ENCODE peak calls at places on chromosomes 11 and 22, in five cellular contexts. U is naive thymus-derived CD8-positive, alpha-beta T cell; C is EH; T is upper lobe of right lung; M is upper lobe of left lung. O is an unnamed sample.

GRCh38 chr11:72606362-72607100 is 67.7 kb downstream of the PDE2A start:
- DNase-seq in U (no peak), C (no peak), T (no peak), M (no peak), O (no peak)

GRCh38 chr11:115616941-115617340 is 112.7 kb upstream of the CADM1 start:
- DNase-seq in U (no peak), C (peak; percentile 92), T (no peak), M (no peak), O (no peak)

GRCh38 chr11:70842701-70843100 is 409.7 kb downstream of the SHANK2 start:
- DNase-seq in U (no peak), C (no peak), T (no peak), M (no peak), O (no peak)

GRCh38 chr22:45460288-45461109 is 42.2 kb upstream of the FBLN1 start:
- DNase-seq in U (no peak), C (no peak), T (no peak), M (no peak), O (peak; percentile 49)

GRCh38 chr11:14620027-14620511 is 23.5 kb upstream of the PDE3B start:
- DNase-seq in U (no peak), C (no peak), T (no peak), M (no peak), O (peak; percentile 29)

GRCh38 chr11:43515090-43515489 is 156.4 kb downstream of the TTC17 start:
- DNase-seq in U (no peak), C (no peak), T (no peak), M (no peak), O (no peak)

GRCh38 chr11:67464411-67465189 is 4.5 kb downstream of the TMEM134 start:
- DNase-seq in U (peak; percentile 85), C (peak; percentile 81), T (peak; percentile 96), M (peak; percentile 95), O (peak; percentile 92)

GRCh38 chr11:108906329-108906728 is 241.5 kb downstream of the DDX10 start:
- DNase-seq in U (no peak), C (peak; percentile 94), T (no peak), M (no peak), O (no peak)

GRCh38 chr11:11587122-11587521 is 34.7 kb downstream of the GALNT18 start:
- DNase-seq in U (no peak), C (no peak), T (no peak), M (no peak), O (no peak)

GRCh38 chr11:76641905-76642304 is 28.6 kb downstream of the LRRC32 start:
- DNase-seq in U (no peak), C (no peak), T (no peak), M (no peak), O (no peak)

GRCh38 chr11:76598426-76598839 is 72.1 kb downstream of the LRRC32 start:
- DNase-seq in U (no peak), C (peak; percentile 56), T (peak; percentile 60), M (no peak), O (no peak)

GRCh38 chr22:45294030-45294429 is 9.3 kb downstream of the UPK3A start:
- DNase-seq in U (no peak), C (no peak), T (no peak), M (no peak), O (no peak)

GRCh38 chr22:28810839-28811491 is 10.6 kb upstream of the XBP1 start:
- DNase-seq in U (peak; percentile 69), C (no peak), T (no peak), M (peak; percentile 65), O (no peak)

GRCh38 chr22:45777046-45777851 is 105.6 kb downstream of the ATXN10 start:
- DNase-seq in U (no peak), C (peak; percentile 52), T (no peak), M (no peak), O (no peak)

GRCh38 chr11:6505577-6506240 is 8.6 kb downstream of the DNHD1 start:
- DNase-seq in U (peak; percentile 32), C (peak; percentile 82), T (no peak), M (no peak), O (no peak)

GRCh38 chr11:9754041-9754471 is 90.2 kb downstream of the SWAP70 start:
- DNase-seq in U (no peak), C (no peak), T (no peak), M (no peak), O (no peak)

GRCh38 chr11:17077520-17078401 is at the start of gene RPS13:
- DNase-seq in U (peak; percentile 86), C (peak; percentile 99), T (peak; percentile 97), M (peak; percentile 98), O (peak; percentile 98)

GRCh38 chr11:117428186-117428855 is 100.7 kb downstream of the CEP164 start:
- DNase-seq in U (no peak), C (no peak), T (peak; percentile 60), M (no peak), O (no peak)

GRCh38 chr11:3950996-3951662 is 95.7 kb downstream of the STIM1 start:
- DNase-seq in U (no peak), C (peak; percentile 91), T (no peak), M (no peak), O (no peak)

GRCh38 chr11:45662665-45663485 is 2.5 kb downstream of the CHST1 start:
- DNase-seq in U (no peak), C (peak; percentile 87), T (peak; percentile 39), M (no peak), O (no peak)

GRCh38 chr22:24954114-24954463 is 1.6 kb downstream of the KIAA1671 start:
- DNase-seq in U (no peak), C (no peak), T (no peak), M (no peak), O (no peak)

GRCh38 chr11:7020183-7020917 is at the start of the genes NLRP14 and ZNF214:
- DNase-seq in U (no peak), C (peak; percentile 94), T (peak; percentile 96), M (peak; percentile 90), O (peak; percentile 92)

GRCh38 chr11:10725114-10725906 is 25.7 kb upstream of the CTR9 start:
- DNase-seq in U (no peak), C (peak; percentile 87), T (no peak), M (no peak), O (no peak)

GRCh38 chr11:40215605-40216004 is 1243.8 kb downstream of the LRRC4C start:
- DNase-seq in U (no peak), C (no peak), T (no peak), M (no peak), O (no peak)

GRCh38 chr11:124586247-124586860 is 16.6 kb downstream of the OR8A1 start:
- DNase-seq in U (peak; percentile 6), C (peak; percentile 58), T (peak; percentile 70), M (peak; percentile 39), O (no peak)

GRCh38 chr11:103624708-103625623 is 411.5 kb upstream of the DDI1 start:
- DNase-seq in U (no peak), C (peak; percentile 98), T (no peak), M (no peak), O (no peak)

GRCh38 chr11:46381836-46382643 is 571 bp downstream of the MDK start:
- DNase-seq in U (no peak), C (peak; percentile 31), T (no peak), M (no peak), O (no peak)

GRCh38 chr11:58647141-58647699 is 24.8 kb downstream of the CNTF start:
- DNase-seq in U (no peak), C (no peak), T (no peak), M (no peak), O (no peak)

GRCh38 chr11:13009921-13010736 is 1.0 kb downstream of the RASSF10 start:
- DNase-seq in U (no peak), C (peak; percentile 8), T (peak; percentile 76), M (peak; percentile 27), O (peak; percentile 20)

GRCh38 chr22:29617922-29618629 is 14.6 kb downstream of the NF2 start:
- DNase-seq in U (no peak), C (peak; percentile 58), T (no peak), M (no peak), O (no peak)

GRCh38 chr11:119101367-119101758 is 290 bp downstream of the DPAGT1 start:
- DNase-seq in U (no peak), C (no peak), T (no peak), M (peak; percentile 41), O (no peak)

GRCh38 chr11:106988151-106988806 is 30.0 kb downstream of the GUCY1A2 start:
- DNase-seq in U (no peak), C (peak; percentile 94), T (no peak), M (no peak), O (no peak)

GRCh38 chr11:1150769-1151365 is 6.9 kb upstream of the MUC5AC start:
- DNase-seq in U (no peak), C (peak; percentile 7), T (peak; percentile 47), M (peak; percentile 19), O (peak; percentile 38)

GRCh38 chr11:20964985-20965384 is 295.6 kb downstream of the NELL1 start:
- DNase-seq in U (no peak), C (no peak), T (no peak), M (no peak), O (no peak)

GRCh38 chr22:21865041-21865440 is 2.4 kb downstream of the MAPK1 start:
- DNase-seq in U (no peak), C (peak; percentile 89), T (no peak), M (peak; percentile 54), O (peak; percentile 20)

GRCh38 chr11:34135439-34135838 is 30.0 kb downstream of the NAT10 start:
- DNase-seq in U (no peak), C (no peak), T (no peak), M (no peak), O (no peak)